ENCODE peak calls at places on chromosome 19, in nine cellular contexts. V is colonic mucosa; J is GM12864; M is OCI-LY7; X is hippocampal formation; W is islet precursor cell; Z is activated CD4-positive, alpha-beta T cell treated with anti-CD3 and anti-CD28 coated beads, Interleukin-2, amount 50 U/mL, for 24 hours; R is SK-N-DZ; S is GOT3. L is an unnamed sample.

GRCh38 chr19:38079926-38080380 is 144.1 kb downstream of the DPF1 start:
- DNase-seq in J (peak), R (no peak), V (no peak), M (peak), Z (no peak), W (no peak), S (no peak), X (no peak), L (no peak)

GRCh38 chr19:30070198-30070969 is 128.3 kb downstream of the URI1 start:
- DNase-seq in X (no peak), R (no peak), S (no peak), M (no peak), J (no peak), W (peak), Z (no peak), V (no peak), L (no peak)

GRCh38 chr19:8552810-8553209 is 24.4 kb downstream of the MYO1F start:
- DNase-seq in R (peak), W (no peak), Z (no peak), X (no peak), S (no peak), M (peak), J (no peak), V (no peak), L (no peak)

GRCh38 chr19:52936958-52937334 is 13.7 kb upstream of the ZNF888 start:
- DNase-seq in S (no peak), V (peak), J (no peak), Z (no peak), M (no peak), R (no peak), W (no peak), X (no peak), L (no peak)

GRCh38 chr19:13132471-13133166 is 14.6 kb downstream of the NACC1 start:
- DNase-seq in Z (peak), R (no peak), M (no peak), V (no peak), X (no peak), W (no peak), S (peak), J (no peak), L (no peak)

GRCh38 chr19:42634409-42635232 is 39.9 kb upstream of the CEACAM8 start:
- DNase-seq in Z (peak), X (no peak), R (no peak), S (no peak), J (no peak), M (peak), W (no peak), V (no peak), L (peak)

GRCh38 chr19:44904426-44904994 is 1.1 kb upstream of the APOE start:
- DNase-seq in J (no peak), R (no peak), S (no peak), W (no peak), V (no peak), M (peak), X (no peak), Z (no peak), L (no peak)

GRCh38 chr19:4575978-4576933 is 16.8 kb upstream of the SEMA6B start:
- DNase-seq in S (no peak), M (peak), X (no peak), Z (peak), V (peak), J (no peak), W (peak), R (peak), L (peak)

GRCh38 chr19:45769821-45770191 is 754 bp upstream of the SIX5 start:
- DNase-seq in S (no peak), Z (no peak), M (peak), V (peak), X (peak), J (no peak), W (no peak), R (no peak), L (peak)

GRCh38 chr19:13526552-13526951 is 20.3 kb upstream of the CACNA1A start:
- DNase-seq in V (no peak), M (peak), Z (no peak), W (peak), X (no peak), S (no peak), R (no peak), J (no peak), L (no peak)

GRCh38 chr19:4606921-4607678 is 32.2 kb upstream of the TNFAIP8L1 start:
- DNase-seq in W (peak), X (no peak), V (no peak), R (peak), Z (no peak), M (no peak), S (no peak), J (no peak), L (no peak)

GRCh38 chr19:34246340-34246739 is 8.0 kb upstream of the GARRE1 start:
- DNase-seq in J (no peak), R (no peak), M (no peak), V (no peak), W (no peak), X (no peak), S (no peak), Z (no peak), L (no peak)

GRCh38 chr19:19224852-19225494 is 13.2 kb downstream of the NCAN start:
- DNase-seq in M (no peak), J (peak), R (no peak), V (peak), X (no peak), Z (peak), S (peak), W (peak), L (peak)

GRCh38 chr19:23525265-23525862 is 130.1 kb upstream of the ZNF91 start:
- DNase-seq in Z (no peak), M (no peak), V (peak), S (no peak), W (no peak), X (no peak), J (no peak), R (no peak), L (no peak)

L was measured in LoVo.